ENCODE peak calls at places on chromosomes 12 and 14, in four cellular contexts. One of them, this sample, is unnamed. For H3K9me3, the result is how much of the 10 kb centered on the place peaks cover.

GRCh38 chr12:45969084-45969483 is 21.3 kb downstream of the SCAF11 start:
- DNase-seq in effector memory CD4-positive, alpha-beta T cell: no peak
- DNase-seq in right lobe of liver: no peak
- DNase-seq in spleen: no peak
- DNase-seq in this sample: no peak

GRCh38 chr14:68292467-68293334 is 473.1 kb downstream of the RAD51B start:
- DNase-seq in right lobe of liver: no peak
- DNase-seq in spleen: no peak
- DNase-seq in effector memory CD4-positive, alpha-beta T cell: no peak
- DNase-seq in this sample: no peak

GRCh38 chr12:118175823-118176447 is 40.0 kb downstream of the PEBP1 start:
- DNase-seq in spleen: no peak
- DNase-seq in right lobe of liver: no peak
- DNase-seq in effector memory CD4-positive, alpha-beta T cell: no peak
- DNase-seq in this sample: no peak

GRCh38 chr14:69424139-69424923 is 25.8 kb downstream of the SLC39A9 start:
- DNase-seq in spleen: no peak
- DNase-seq in right lobe of liver: no peak
- DNase-seq in effector memory CD4-positive, alpha-beta T cell: no peak
- DNase-seq in this sample: no peak

GRCh38 chr12:124410354-124411175 is 115.7 kb downstream of the RFLNA start:
- DNase-seq in effector memory CD4-positive, alpha-beta T cell: no peak
- DNase-seq in right lobe of liver: no peak
- DNase-seq in spleen: no peak
- DNase-seq in this sample: no peak

GRCh38 chr12:45959728-45960127 is 30.6 kb downstream of the SCAF11 start:
- DNase-seq in spleen: no peak
- DNase-seq in right lobe of liver: no peak
- DNase-seq in effector memory CD4-positive, alpha-beta T cell: no peak
- DNase-seq in this sample: no peak

GRCh38 chr12:93594766-93595165 is 22.3 kb downstream of the SOCS2 start:
- DNase-seq in effector memory CD4-positive, alpha-beta T cell: no peak
- DNase-seq in spleen: no peak
- DNase-seq in right lobe of liver: no peak
- DNase-seq in this sample: no peak

GRCh38 chr12:104720346-104721064 is 237.6 kb downstream of the SLC41A2 start:
- DNase-seq in effector memory CD4-positive, alpha-beta T cell: peak
- DNase-seq in right lobe of liver: no peak
- DNase-seq in spleen: peak
- DNase-seq in this sample: no peak

GRCh38 chr12:123529636-123530035 is 3.9 kb downstream of the RILPL1 start:
- DNase-seq in right lobe of liver: no peak
- DNase-seq in spleen: no peak
- DNase-seq in effector memory CD4-positive, alpha-beta T cell: no peak
- DNase-seq in this sample: no peak

GRCh38 chr12:52644078-52644415 is 8.0 kb downstream of the KRT2 start:
- DNase-seq in right lobe of liver: no peak
- DNase-seq in spleen: no peak
- DNase-seq in effector memory CD4-positive, alpha-beta T cell: no peak
- DNase-seq in this sample: no peak

GRCh38 chr12:25382311-25383106 is 131.8 kb upstream of the KRAS start:
- DNase-seq in right lobe of liver: no peak
- DNase-seq in spleen: no peak
- DNase-seq in effector memory CD4-positive, alpha-beta T cell: no peak
- DNase-seq in this sample: no peak

GRCh38 chr12:46370792-46371717 is 1.5 kb downstream of the SLC38A2 start:
- DNase-seq in spleen: peak
- DNase-seq in effector memory CD4-positive, alpha-beta T cell: peak
- DNase-seq in right lobe of liver: peak
- DNase-seq in this sample: peak

GRCh38 chr12:12221560-12221959 is 45.3 kb downstream of the LRP6 start:
- DNase-seq in effector memory CD4-positive, alpha-beta T cell: no peak
- DNase-seq in spleen: no peak
- DNase-seq in right lobe of liver: no peak
- DNase-seq in this sample: no peak

GRCh38 chr12:16880864-16881285 is 274.9 kb upstream of the LMO3 start:
- DNase-seq in right lobe of liver: no peak
- DNase-seq in spleen: no peak
- DNase-seq in effector memory CD4-positive, alpha-beta T cell: no peak
- DNase-seq in this sample: no peak

GRCh38 chr14:68137704-68138619 is 318.4 kb downstream of the RAD51B start:
- DNase-seq in right lobe of liver: no peak
- DNase-seq in spleen: no peak
- DNase-seq in effector memory CD4-positive, alpha-beta T cell: no peak
- DNase-seq in this sample: peak

GRCh38 chr14:74472590-74472989 is 20.5 kb downstream of the NPC2 start:
- DNase-seq in right lobe of liver: no peak
- DNase-seq in effector memory CD4-positive, alpha-beta T cell: no peak
- DNase-seq in spleen: no peak
- DNase-seq in this sample: no peak

DNA sequence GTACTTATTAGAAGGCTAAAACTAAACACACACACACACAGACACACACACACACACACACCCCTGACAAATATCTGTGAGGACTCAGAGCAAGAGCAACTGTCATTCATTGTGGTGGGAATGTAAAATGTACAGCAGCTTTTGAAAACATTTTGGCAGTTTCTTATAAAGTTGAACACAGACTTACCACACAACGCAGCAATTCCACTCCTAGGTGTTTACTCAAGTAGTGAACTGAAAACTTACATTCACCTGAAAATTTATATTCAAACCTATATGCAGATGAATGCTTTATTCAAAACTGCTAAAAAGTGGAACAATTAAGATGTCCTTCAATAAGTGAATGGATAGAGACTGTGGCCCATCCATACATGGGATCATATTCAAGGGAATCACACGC is 18.6 kb downstream of the ZNF605 start:
- DNase-seq in right lobe of liver: no peak
- DNase-seq in spleen: no peak
- DNase-seq in effector memory CD4-positive, alpha-beta T cell: no peak
- DNase-seq in this sample: no peak
- H3K9me3 ChIP-seq in right lobe of liver: under half
- H3K9me3 ChIP-seq in spleen: half or more
- H3K9me3 ChIP-seq in effector memory CD4-positive, alpha-beta T cell: under half
- H3K9me3 ChIP-seq in this sample: half or more

GRCh38 chr14:106549064-106549463 is 1022.7 kb downstream of the TMEM121 start:
- DNase-seq in spleen: no peak
- DNase-seq in effector memory CD4-positive, alpha-beta T cell: no peak
- DNase-seq in right lobe of liver: no peak
- DNase-seq in this sample: no peak

GRCh38 chr14:106551265-106551664 is 1024.9 kb downstream of the TMEM121 start:
- DNase-seq in effector memory CD4-positive, alpha-beta T cell: no peak
- DNase-seq in right lobe of liver: no peak
- DNase-seq in spleen: no peak
- DNase-seq in this sample: no peak

GRCh38 chr14:106547735-106548550 is 1021.6 kb downstream of the TMEM121 start:
- DNase-seq in spleen: no peak
- DNase-seq in effector memory CD4-positive, alpha-beta T cell: no peak
- DNase-seq in right lobe of liver: no peak
- DNase-seq in this sample: no peak
- H3K9me3 ChIP-seq in spleen: under half
- H3K9me3 ChIP-seq in effector memory CD4-positive, alpha-beta T cell: under half
- H3K9me3 ChIP-seq in right lobe of liver: under half
- H3K9me3 ChIP-seq in this sample: under half

GRCh38 chr14:76599141-76599540 is 162.1 kb upstream of the VASH1 start:
- DNase-seq in spleen: no peak
- DNase-seq in right lobe of liver: no peak
- DNase-seq in effector memory CD4-positive, alpha-beta T cell: no peak
- DNase-seq in this sample: no peak

GRCh38 chr14:76599556-76599955 is 161.7 kb upstream of the VASH1 start:
- DNase-seq in effector memory CD4-positive, alpha-beta T cell: no peak
- DNase-seq in right lobe of liver: no peak
- DNase-seq in spleen: no peak
- DNase-seq in this sample: no peak

DNA sequence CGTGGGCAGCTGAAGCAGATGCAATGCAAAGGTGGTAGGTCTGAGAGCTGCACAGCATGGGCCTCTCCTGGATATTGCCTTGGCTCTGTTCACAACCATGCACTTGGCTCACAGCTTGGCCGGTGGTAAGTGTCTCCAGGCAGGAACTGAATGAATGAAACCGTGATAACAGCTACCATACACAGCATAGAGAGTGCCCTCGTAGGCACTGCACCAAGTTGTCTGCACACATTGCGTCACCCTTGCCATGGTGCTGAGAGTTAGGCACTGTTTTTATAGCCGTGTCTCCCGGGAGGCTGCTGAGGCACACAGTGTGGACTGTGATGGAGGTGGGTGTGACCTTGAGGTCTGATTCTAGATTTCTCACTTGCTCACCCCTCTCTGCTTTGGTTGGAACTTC is 157.6 kb upstream of the VASH1 start:
- DNase-seq in effector memory CD4-positive, alpha-beta T cell: no peak
- DNase-seq in right lobe of liver: no peak
- DNase-seq in spleen: no peak
- DNase-seq in this sample: no peak
- H3K9me3 ChIP-seq in effector memory CD4-positive, alpha-beta T cell: under half
- H3K9me3 ChIP-seq in right lobe of liver: under half
- H3K9me3 ChIP-seq in spleen: under half
- H3K9me3 ChIP-seq in this sample: under half

GRCh38 chr14:105773584-105773983 is 247.2 kb downstream of the TMEM121 start:
- DNase-seq in effector memory CD4-positive, alpha-beta T cell: no peak
- DNase-seq in right lobe of liver: no peak
- DNase-seq in spleen: no peak
- DNase-seq in this sample: no peak
- H3K9me3 ChIP-seq in effector memory CD4-positive, alpha-beta T cell: under half
- H3K9me3 ChIP-seq in right lobe of liver: under half
- H3K9me3 ChIP-seq in spleen: under half
- H3K9me3 ChIP-seq in this sample: under half

DNA sequence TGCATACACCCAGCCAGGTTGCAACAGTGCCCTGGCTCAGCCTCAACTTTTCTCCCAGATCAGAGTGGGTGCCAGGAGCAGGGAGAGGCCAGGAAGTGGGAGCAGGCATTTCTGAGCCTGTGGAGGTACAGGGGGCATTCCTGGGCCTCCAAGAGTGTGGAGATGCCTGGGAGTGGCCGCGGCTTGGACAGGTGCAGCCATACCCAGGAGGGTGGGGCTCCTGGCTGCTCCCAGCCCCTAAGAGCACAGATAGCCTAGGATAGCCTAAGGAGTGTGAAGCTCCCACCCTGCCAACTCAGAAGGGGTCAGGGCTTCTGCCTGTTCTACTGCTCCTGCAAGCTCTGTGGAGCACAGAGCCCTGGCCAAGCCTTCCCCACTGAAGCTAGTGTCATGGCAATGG is 543.4 kb downstream of the RPL10L start:
- DNase-seq in right lobe of liver: peak
- DNase-seq in spleen: no peak
- DNase-seq in effector memory CD4-positive, alpha-beta T cell: no peak
- DNase-seq in this sample: no peak
- H3K9me3 ChIP-seq in right lobe of liver: under half
- H3K9me3 ChIP-seq in spleen: half or more
- H3K9me3 ChIP-seq in effector memory CD4-positive, alpha-beta T cell: under half
- H3K9me3 ChIP-seq in this sample: under half

GRCh38 chr12:73629171-73629570 is 908.5 kb upstream of the ATXN7L3B start:
- DNase-seq in right lobe of liver: no peak
- DNase-seq in effector memory CD4-positive, alpha-beta T cell: no peak
- DNase-seq in spleen: no peak
- DNase-seq in this sample: no peak

GRCh38 chr12:73632191-73632590 is 905.4 kb upstream of the ATXN7L3B start:
- DNase-seq in spleen: no peak
- DNase-seq in right lobe of liver: no peak
- DNase-seq in effector memory CD4-positive, alpha-beta T cell: no peak
- DNase-seq in this sample: no peak

GRCh38 chr12:73632661-73633060 is 905.0 kb upstream of the ATXN7L3B start:
- DNase-seq in right lobe of liver: no peak
- DNase-seq in spleen: no peak
- DNase-seq in effector memory CD4-positive, alpha-beta T cell: no peak
- DNase-seq in this sample: no peak

GRCh38 chr12:73625226-73625625 is 912.4 kb upstream of the ATXN7L3B start:
- DNase-seq in effector memory CD4-positive, alpha-beta T cell: no peak
- DNase-seq in spleen: no peak
- DNase-seq in right lobe of liver: no peak
- DNase-seq in this sample: no peak

DNA sequence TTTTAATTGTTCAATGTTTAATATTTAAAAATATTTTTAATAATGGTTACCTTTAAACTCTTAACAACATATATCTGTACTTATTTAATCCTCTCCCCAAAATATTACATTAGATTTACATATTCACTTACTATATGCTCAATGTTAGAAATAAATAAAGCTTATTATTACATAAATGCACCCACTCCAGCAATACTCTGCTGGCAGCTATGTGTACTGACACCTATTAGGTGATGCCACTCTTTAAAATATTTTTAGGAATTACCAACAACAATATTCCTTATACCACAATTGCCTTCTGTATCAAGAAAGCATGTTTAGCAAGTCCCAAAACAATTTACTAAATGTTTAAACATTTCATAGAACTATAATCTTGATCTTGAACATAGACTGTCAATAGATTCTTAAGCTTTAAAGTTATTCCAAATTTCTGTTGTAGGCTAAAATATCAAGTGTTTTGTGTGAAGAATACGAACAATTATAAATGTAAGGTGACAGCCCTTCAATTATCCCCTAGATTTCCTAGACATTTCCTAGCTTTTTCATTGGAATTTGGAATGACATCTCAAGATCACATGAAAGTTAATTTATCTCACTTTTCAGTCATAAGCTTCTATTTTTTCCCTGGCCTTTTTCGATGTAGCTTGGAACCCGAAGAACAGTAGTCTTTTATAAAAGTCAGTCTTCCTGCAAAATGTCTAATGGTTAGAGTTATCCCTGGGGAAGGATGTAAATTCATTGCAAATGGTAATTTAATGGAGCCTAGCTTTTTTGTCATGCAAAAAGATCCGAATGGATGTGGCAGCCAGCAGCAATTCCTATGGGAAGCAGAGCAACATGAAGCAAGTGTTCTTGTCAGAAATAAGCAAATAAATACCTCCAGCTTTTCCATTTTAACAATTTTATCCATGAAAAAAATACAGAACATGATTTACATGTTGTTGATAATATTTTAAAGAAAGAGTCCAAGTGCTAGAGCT is 907.5 kb upstream of the ATXN7L3B start:
- DNase-seq in effector memory CD4-positive, alpha-beta T cell: no peak
- DNase-seq in right lobe of liver: no peak
- DNase-seq in spleen: no peak
- DNase-seq in this sample: no peak
- H3K9me3 ChIP-seq in effector memory CD4-positive, alpha-beta T cell: under half
- H3K9me3 ChIP-seq in right lobe of liver: under half
- H3K9me3 ChIP-seq in spleen: under half
- H3K9me3 ChIP-seq in this sample: under half

DNA sequence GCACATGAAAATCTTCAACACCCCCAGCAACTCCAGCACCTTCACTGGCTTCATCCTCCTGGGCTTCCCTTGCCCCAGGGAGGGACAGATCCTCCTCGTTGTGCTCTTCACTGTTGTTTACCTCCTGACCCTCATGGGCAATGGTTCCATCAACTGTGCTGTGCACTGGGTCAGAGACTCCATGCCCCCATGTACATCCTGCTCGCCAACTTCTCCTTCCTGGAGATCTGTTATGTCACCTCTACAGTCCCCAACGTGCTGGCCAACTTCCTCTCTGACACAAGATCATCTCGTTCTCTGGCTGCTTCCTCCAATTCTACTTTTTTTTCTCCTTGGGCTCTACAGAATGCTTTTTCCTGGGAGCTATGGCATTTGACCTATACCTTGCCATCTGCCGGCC is 11.5 kb upstream of the OR11G2 start:
- DNase-seq in spleen: no peak
- DNase-seq in effector memory CD4-positive, alpha-beta T cell: no peak
- DNase-seq in right lobe of liver: no peak
- DNase-seq in this sample: peak
- H3K9me3 ChIP-seq in spleen: under half
- H3K9me3 ChIP-seq in effector memory CD4-positive, alpha-beta T cell: under half
- H3K9me3 ChIP-seq in right lobe of liver: under half
- H3K9me3 ChIP-seq in this sample: under half

GRCh38 chr14:104284636-104285482 is 146.5 kb downstream of the KIF26A start:
- DNase-seq in effector memory CD4-positive, alpha-beta T cell: no peak
- DNase-seq in spleen: peak
- DNase-seq in right lobe of liver: peak
- DNase-seq in this sample: no peak
- H3K9me3 ChIP-seq in effector memory CD4-positive, alpha-beta T cell: under half
- H3K9me3 ChIP-seq in spleen: under half
- H3K9me3 ChIP-seq in right lobe of liver: under half
- H3K9me3 ChIP-seq in this sample: under half